ENCODE peak calls at places on chromosomes 4 and X, in eight cellular contexts. U is astrocyte of the hippocampus, R is amniotic stem cell, M is hepatic stellate cell, F is anterior cingulate cortex, L is AG10803, I is activated T-helper 1 cell treated with Interleukin-2 at 50 U/mL for 16 hours, G is sciatic nerve. W is an unnamed sample.

GRCh38 chrX:17535229-17535628 is 160.2 kb downstream of the NHS start:
- DNase-seq in G (no peak), F (no peak), I (no peak), U (no peak), L (no peak), R (no peak), M (peak), W (peak)

GRCh38 chr4:33696586-33696985 is 2547.7 kb downstream of the ARAP2 start:
- DNase-seq in F (no peak), M (no peak), L (no peak), R (no peak), U (no peak), I (no peak), G (no peak), W (no peak)

GRCh38 chrX:85996555-85996954 is 50.8 kb downstream of the CHM start:
- DNase-seq in L (no peak), G (no peak), F (no peak), M (no peak), U (no peak), R (no peak), I (no peak), W (no peak)

GRCh38 chr4:8778301-8778700 is 93.3 kb downstream of the HMX1 start:
- DNase-seq in G (no peak), L (no peak), F (no peak), I (no peak), M (no peak), R (no peak), U (no peak), W (no peak)

GRCh38 chr4:8558080-8558960 is 21.9 kb upstream of the GPR78 start:
- DNase-seq in R (no peak), M (no peak), I (no peak), F (no peak), G (no peak), L (peak), U (peak), W (no peak)

GRCh38 chrX:88135735-88136134 is 611.3 kb upstream of the CPXCR1 start:
- DNase-seq in M (no peak), F (no peak), U (no peak), I (no peak), G (no peak), R (no peak), L (no peak), W (no peak)

GRCh38 chr4:139528377-139529005 is 27.5 kb downstream of the SETD7 start:
- DNase-seq in M (peak), L (peak), R (no peak), F (no peak), I (no peak), U (peak), G (peak), W (no peak)

GRCh38 chr4:139311909-139312308 is 9.6 kb upstream of the NDUFC1 start:
- DNase-seq in R (no peak), U (no peak), G (no peak), L (no peak), M (no peak), I (no peak), F (no peak), W (no peak)

GRCh38 chr4:7842384-7843279 is 97.0 kb downstream of the AFAP1 start:
- DNase-seq in G (peak), L (peak), R (peak), I (no peak), U (peak), M (peak), F (no peak), W (no peak)

GRCh38 chr4:125244848-125245450 is 69.8 kb upstream of the FAT4 start:
- DNase-seq in L (peak), U (peak), I (no peak), G (no peak), F (no peak), R (no peak), M (no peak), W (no peak)

GRCh38 chrX:68719181-68719903 is 71.9 kb downstream of the STARD8 start:
- DNase-seq in G (peak), I (no peak), U (no peak), R (no peak), F (no peak), M (no peak), L (no peak), W (no peak)

GRCh38 chr4:142846105-142846728 is at the start of gene INPP4B:
- DNase-seq in U (peak), L (peak), M (peak), R (peak), I (peak), F (no peak), G (peak), W (peak)

GRCh38 chr4:18932940-18933339 is 911.4 kb upstream of the LCORL start:
- DNase-seq in L (no peak), R (no peak), F (no peak), M (no peak), G (no peak), U (no peak), I (no peak), W (no peak)

GRCh38 chr4:80035336-80035735 is 37.7 kb downstream of the ANTXR2 start:
- DNase-seq in G (no peak), F (no peak), R (no peak), L (no peak), U (no peak), M (no peak), I (no peak), W (no peak)

GRCh38 chr4:83782591-83782990 is 246.7 kb downstream of the GPAT3 start:
- DNase-seq in M (no peak), U (no peak), L (no peak), F (no peak), G (no peak), R (no peak), I (no peak), W (no peak)

GRCh38 chr4:109559625-109559982 is 442 bp upstream of the MCUB start:
- DNase-seq in L (peak), G (peak), R (no peak), U (peak), M (peak), F (no peak), I (peak), W (peak)

GRCh38 chr4:39617534-39617933 is 21.1 kb downstream of the SMIM14 start:
- DNase-seq in U (no peak), I (no peak), R (no peak), M (no peak), G (no peak), F (no peak), L (no peak), W (no peak)

GRCh38 chr4:55871299-55871800 is 17.9 kb downstream of the EXOC1 start:
- DNase-seq in M (no peak), G (no peak), I (no peak), F (no peak), L (no peak), U (no peak), R (no peak), W (no peak)

GRCh38 chr4:47531241-47531953 is 46.3 kb downstream of the ATP10D start:
- DNase-seq in R (peak), F (peak), M (peak), U (peak), L (peak), I (peak), G (no peak), W (peak)

GRCh38 chrX:154541896-154542722 is 4.5 kb downstream of the G6PD start:
- DNase-seq in R (peak), I (no peak), L (peak), U (peak), M (peak), G (peak), F (no peak), W (peak)